ENCODE peak calls at places on chromosome 19, in ten cellular contexts. P, M, K, F, D, A, G, E, I and N are unnamed samples. For H3K4me1, the result is how much of the 10 kb centered on the place peaks cover.

GRCh38 chr19:2049741-2050348 is 1.2 kb downstream of the MKNK2 start:
- DNase-seq in P (peak), M (no peak), K (peak), F (peak), D (peak), A (peak), G (peak), E (peak), I (peak), N (peak)

GRCh38 chr19:44951179-44952159 is 3.7 kb upstream of the CLPTM1 start:
- DNase-seq in P (no peak), M (peak), K (peak), F (peak), D (no peak), A (peak), G (peak), E (peak), I (peak), N (no peak)

GRCh38 chr19:21604351-21604926 is 99.0 kb downstream of the ZNF429 start:
- DNase-seq in P (no peak), M (no peak), K (peak), F (peak), D (no peak), A (no peak), G (no peak), E (peak), I (no peak), N (no peak)

GRCh38 chr19:424546-424945 is 15.6 kb upstream of the C2CD4C start:
- DNase-seq in P (no peak), M (no peak), K (no peak), F (no peak), D (no peak), A (no peak), G (no peak), E (no peak), I (no peak), N (no peak)

GRCh38 chr19:55196803-55197202 is 12.5 kb downstream of the PTPRH start:
- DNase-seq in P (no peak), M (no peak), K (no peak), F (no peak), D (no peak), A (no peak), G (no peak), E (no peak), I (no peak), N (no peak)

GRCh38 chr19:45154064-45154827 is 6.5 kb downstream of the NKPD1 start:
- DNase-seq in P (peak), M (no peak), K (no peak), F (peak), D (no peak), A (no peak), G (no peak), E (no peak), I (peak), N (no peak)

GRCh38 chr19:41226053-41226873 is 7.2 kb downstream of the AXL start:
- DNase-seq in P (peak), M (no peak), K (peak), F (peak), D (peak), A (no peak), G (peak), E (peak), I (peak), N (peak)

GRCh38 chr19:19460258-19460731 is 54.8 kb downstream of the GATAD2A start:
- DNase-seq in P (no peak), M (no peak), K (no peak), F (peak), D (no peak), A (peak), G (peak), E (no peak), I (no peak), N (no peak)

GRCh38 chr19:29040951-29041350 is 172.0 kb downstream of the UQCRFS1 start:
- DNase-seq in P (no peak), M (no peak), K (no peak), F (no peak), D (no peak), A (no peak), G (no peak), E (peak), I (no peak), N (no peak)

GRCh38 chr19:7924241-7924640 is 1.7 kb downstream of the CTXN1 start:
- DNase-seq in P (no peak), M (no peak), K (no peak), F (no peak), D (no peak), A (no peak), G (no peak), E (no peak), I (no peak), N (no peak)

GRCh38 chr19:55283548-55284393 is at the start of gene BRSK1:
- DNase-seq in P (peak), M (peak), K (peak), F (peak), D (no peak), A (peak), G (peak), E (peak), I (no peak), N (peak)

GRCh38 chr19:11540642-11541041 is 2.0 kb downstream of the CNN1 start:
- DNase-seq in P (no peak), M (no peak), K (no peak), F (no peak), D (no peak), A (no peak), G (no peak), E (no peak), I (no peak), N (no peak)

GRCh38 chr19:33064778-33065550 is at the start of gene RHPN2:
- DNase-seq in P (peak), M (peak), K (no peak), F (peak), D (peak), A (no peak), G (peak), E (peak), I (peak), N (peak)

GRCh38 chr19:18683955-18684641 is 618 bp downstream of the CRTC1 start:
- DNase-seq in P (no peak), M (no peak), K (no peak), F (no peak), D (no peak), A (no peak), G (no peak), E (no peak), I (no peak), N (no peak)

GRCh38 chr19:50362656-50363424 is 2.6 kb downstream of the NAPSA start:
- DNase-seq in P (peak), M (no peak), K (no peak), F (no peak), D (peak), A (no peak), G (no peak), E (no peak), I (no peak), N (no peak)

GRCh38 chr19:33928458-33928950 is 131.8 kb downstream of the KCTD15 start:
- DNase-seq in P (no peak), M (no peak), K (no peak), F (no peak), D (no peak), A (no peak), G (no peak), E (no peak), I (no peak), N (no peak)

GRCh38 chr19:42528354-42529247 is at the start of gene CEACAM1:
- DNase-seq in P (no peak), M (peak), K (peak), F (no peak), D (peak), A (no peak), G (peak), E (no peak), I (no peak), N (peak)

GRCh38 chr19:32421589-32422361 is 16.2 kb downstream of the DPY19L3 start:
- DNase-seq in P (no peak), M (no peak), K (no peak), F (no peak), D (no peak), A (no peak), G (no peak), E (no peak), I (no peak), N (no peak)

GRCh38 chr19:7191946-7192691 is 102.1 kb downstream of the INSR start:
- DNase-seq in P (no peak), M (peak), K (peak), F (no peak), D (no peak), A (peak), G (no peak), E (no peak), I (no peak), N (no peak)

GRCh38 chr19:29680447-29680846 is 15.2 kb downstream of the PLEKHF1 start:
- DNase-seq in P (no peak), M (peak), K (peak), F (no peak), D (peak), A (peak), G (peak), E (no peak), I (no peak), N (peak)

GRCh38 chr19:1935484-1936208 is 5.3 kb upstream of the CSNK1G2 start:
- DNase-seq in P (no peak), M (no peak), K (no peak), F (peak), D (no peak), A (no peak), G (no peak), E (no peak), I (no peak), N (no peak)

GRCh38 chr19:19866599-19867248 is 1.0 kb downstream of the ZNF253 start:
- DNase-seq in P (no peak), M (peak), K (no peak), F (no peak), D (peak), A (peak), G (peak), E (peak), I (no peak), N (peak)

GRCh38 chr19:56398809-56399208 is 5.3 kb upstream of the ZNF583 start:
- DNase-seq in P (no peak), M (no peak), K (no peak), F (no peak), D (no peak), A (no peak), G (no peak), E (no peak), I (no peak), N (no peak)

GRCh38 chr19:56393119-56394012 is at the start of gene ZNF582:
- DNase-seq in P (peak), M (peak), K (peak), F (peak), D (peak), A (peak), G (peak), E (peak), I (peak), N (peak)
- H3K4me1 ChIP-seq in P (under half), M (under half), K (under half), F (under half), D (under half), A (under half), G (under half), E (under half), I (under half), N (under half)

DNA sequence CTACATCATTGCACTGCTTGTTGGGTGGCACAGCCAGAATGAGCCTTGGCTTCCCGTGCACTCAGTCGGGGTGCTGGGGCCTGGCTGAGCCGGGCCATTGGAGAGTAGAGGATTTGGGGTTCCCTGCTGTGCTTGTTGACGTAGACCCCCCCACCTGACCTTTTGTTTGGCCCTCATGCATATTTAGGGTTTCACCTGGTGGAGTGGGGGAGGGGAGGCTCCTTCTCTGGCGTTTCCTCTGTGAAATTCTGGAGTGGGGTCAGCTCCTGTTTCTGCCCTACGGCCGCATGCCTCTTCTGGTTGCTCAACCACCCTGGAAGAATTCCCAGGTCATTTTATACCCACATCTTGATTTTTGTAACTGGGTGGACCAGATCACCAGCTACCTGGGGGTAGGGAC is 82.8 kb downstream of the SIPA1L3 start:
- DNase-seq in P (no peak), M (no peak), K (no peak), F (no peak), D (peak), A (no peak), G (no peak), E (peak), I (no peak), N (no peak)
- H3K4me1 ChIP-seq in P (under half), M (under half), K (under half), F (under half), D (under half), A (under half), G (under half), E (half or more), I (under half), N (under half)

GRCh38 chr19:13103585-13103923 is 896 bp upstream of the LYL1 start:
- DNase-seq in P (no peak), M (no peak), K (no peak), F (no peak), D (no peak), A (no peak), G (no peak), E (no peak), I (no peak), N (no peak)

GRCh38 chr19:13101590-13102415 is 855 bp downstream of the LYL1 start:
- DNase-seq in P (no peak), M (no peak), K (no peak), F (no peak), D (no peak), A (no peak), G (no peak), E (no peak), I (no peak), N (no peak)

GRCh38 chr19:13100871-13101589 is 1.6 kb downstream of the LYL1 start:
- DNase-seq in P (no peak), M (no peak), K (no peak), F (no peak), D (no peak), A (no peak), G (no peak), E (no peak), I (no peak), N (peak)

GRCh38 chr19:13102666-13103584 is at the start of gene LYL1:
- DNase-seq in P (peak), M (no peak), K (no peak), F (no peak), D (peak), A (no peak), G (peak), E (peak), I (no peak), N (peak)

GRCh38 chr19:13102416-13102665 is 317 bp downstream of the LYL1 start:
- DNase-seq in P (no peak), M (no peak), K (no peak), F (no peak), D (no peak), A (no peak), G (no peak), E (no peak), I (no peak), N (no peak)
- H3K4me1 ChIP-seq in P (under half), M (half or more), K (half or more), F (under half), D (half or more), A (half or more), G (under half), E (under half), I (under half), N (under half)

DNA sequence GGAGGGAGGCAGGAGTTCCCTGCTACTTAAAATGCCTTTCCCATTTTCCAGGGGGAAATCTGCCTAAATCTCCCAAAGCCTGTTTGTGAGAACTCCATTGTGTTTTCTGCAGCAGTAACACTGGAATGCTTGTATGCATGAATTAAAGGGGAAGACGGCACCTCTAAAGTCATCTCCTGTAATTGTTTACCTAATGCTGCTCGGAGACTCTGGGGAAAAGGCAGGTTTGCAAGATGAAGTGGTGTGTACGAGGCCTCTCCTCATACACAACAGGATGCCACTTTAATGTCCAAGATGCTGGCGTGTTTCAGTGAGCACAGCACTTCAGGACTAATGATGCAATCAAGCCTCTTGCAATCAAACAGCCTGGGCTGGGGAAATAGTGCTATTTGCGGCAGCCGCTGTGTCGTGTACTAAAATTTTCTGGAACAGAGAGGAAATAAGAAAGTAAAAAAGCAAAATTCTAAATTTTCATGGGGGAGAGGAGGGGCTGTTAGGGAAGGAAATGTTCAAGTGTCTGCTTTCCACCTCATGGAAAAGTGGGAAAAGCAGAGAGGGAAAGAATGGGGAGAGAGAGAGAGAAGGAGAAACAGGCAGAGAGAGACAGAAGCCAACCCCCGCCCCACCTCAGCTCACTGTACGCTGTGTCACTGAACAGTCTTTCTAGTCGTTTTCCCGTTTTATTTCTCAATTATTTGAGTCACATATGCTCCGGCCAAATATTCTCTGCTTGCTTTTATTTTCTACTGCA is 32.9 kb downstream of the TSHZ3 start:
- DNase-seq in P (no peak), M (no peak), K (no peak), F (peak), D (no peak), A (no peak), G (peak), E (peak), I (no peak), N (no peak)
- H3K4me1 ChIP-seq in P (under half), M (under half), K (under half), F (under half), D (under half), A (under half), G (under half), E (half or more), I (under half), N (under half)

GRCh38 chr19:46717034-46717715 is at the start of gene PRKD2:
- DNase-seq in P (peak), M (peak), K (peak), F (peak), D (peak), A (peak), G (peak), E (peak), I (peak), N (peak)

GRCh38 chr19:46718934-46719551 is 2.1 kb upstream of the PRKD2 start:
- DNase-seq in P (no peak), M (no peak), K (no peak), F (no peak), D (no peak), A (no peak), G (peak), E (no peak), I (no peak), N (no peak)

GRCh38 chr19:46719629-46720515 is 3.0 kb upstream of the PRKD2 start:
- DNase-seq in P (no peak), M (no peak), K (no peak), F (no peak), D (no peak), A (no peak), G (no peak), E (no peak), I (no peak), N (no peak)

GRCh38 chr19:46717716-46718143 is 816 bp upstream of the PRKD2 start:
- DNase-seq in P (no peak), M (no peak), K (no peak), F (no peak), D (no peak), A (peak), G (no peak), E (no peak), I (no peak), N (no peak)

DNA sequence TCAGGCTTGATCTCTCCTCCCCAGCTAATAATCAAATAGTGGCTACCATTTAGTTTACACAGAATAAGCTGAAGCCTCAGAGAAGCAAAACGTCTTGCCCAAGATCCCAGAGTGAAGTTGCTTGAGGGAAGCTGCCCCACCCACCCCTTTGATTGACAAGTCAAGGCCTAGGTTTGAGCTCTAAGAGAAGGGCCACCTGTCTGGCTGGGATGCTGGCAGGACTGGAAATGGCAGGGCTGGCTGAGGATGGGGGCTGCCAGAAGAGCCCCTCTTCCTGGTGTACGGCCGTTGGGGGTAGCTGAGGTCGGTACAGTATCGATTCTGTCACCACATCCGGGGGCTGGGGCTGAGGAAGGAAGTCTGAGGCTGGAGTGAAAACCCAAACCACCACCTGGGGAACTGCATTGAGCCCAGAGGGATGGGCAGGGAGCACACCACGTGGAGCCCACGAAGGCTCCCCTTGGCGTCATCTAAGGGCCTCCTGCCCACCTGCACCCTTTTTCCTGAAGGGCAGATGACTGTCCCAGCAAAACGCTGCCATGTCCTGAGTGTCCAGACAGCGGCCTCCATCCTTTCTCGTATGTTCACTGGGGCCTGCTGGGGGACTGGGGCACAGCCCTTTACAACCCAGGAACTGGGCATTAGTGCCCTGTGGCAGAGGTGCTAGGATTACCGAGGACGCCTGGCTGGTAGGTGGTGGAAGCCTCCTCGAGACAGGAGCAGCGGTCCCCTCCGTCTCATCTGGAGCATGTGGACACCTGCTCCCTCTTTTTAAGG is 1.4 kb upstream of the PRKD2 start:
- DNase-seq in P (no peak), M (peak), K (peak), F (no peak), D (no peak), A (peak), G (peak), E (peak), I (no peak), N (peak)
- H3K4me1 ChIP-seq in P (under half), M (under half), K (half or more), F (under half), D (under half), A (under half), G (under half), E (under half), I (under half), N (under half)

GRCh38 chr19:48516536-48516935 is 4.9 kb upstream of the LMTK3 start:
- DNase-seq in P (no peak), M (no peak), K (no peak), F (no peak), D (no peak), A (no peak), G (no peak), E (peak), I (no peak), N (no peak)

GRCh38 chr19:48520134-48520533 is 8.5 kb upstream of the LMTK3 start:
- DNase-seq in P (no peak), M (no peak), K (no peak), F (no peak), D (no peak), A (no peak), G (no peak), E (no peak), I (no peak), N (no peak)

GRCh38 chr19:48513289-48514122 is 1.9 kb upstream of the LMTK3 start:
- DNase-seq in P (peak), M (peak), K (peak), F (peak), D (peak), A (peak), G (peak), E (peak), I (no peak), N (peak)

GRCh38 chr19:48514123-48514458 is 2.5 kb upstream of the LMTK3 start:
- DNase-seq in P (no peak), M (no peak), K (no peak), F (no peak), D (no peak), A (no peak), G (no peak), E (no peak), I (no peak), N (no peak)

DNA sequence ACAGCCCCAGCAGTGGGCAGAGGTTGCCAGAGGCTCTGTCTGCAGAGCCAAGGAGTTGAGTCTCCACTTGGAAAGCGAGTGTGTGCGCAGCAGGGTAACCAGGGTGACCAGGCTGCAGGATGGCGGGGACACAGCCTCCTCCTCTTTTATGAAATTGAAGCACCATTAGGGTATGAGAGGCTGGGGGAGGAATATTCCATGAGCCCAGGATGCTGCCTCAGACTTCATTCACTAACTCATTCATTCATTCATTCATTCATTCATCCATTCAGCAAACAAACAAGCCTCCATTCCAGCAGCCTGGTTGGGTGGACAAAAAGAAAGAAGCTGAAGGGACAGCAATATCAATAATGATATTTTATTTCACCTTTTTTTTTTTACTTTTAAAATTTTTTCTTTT is 6.6 kb upstream of the LMTK3 start:
- DNase-seq in P (no peak), M (no peak), K (no peak), F (no peak), D (no peak), A (no peak), G (no peak), E (no peak), I (no peak), N (no peak)
- H3K4me1 ChIP-seq in P (under half), M (under half), K (under half), F (under half), D (under half), A (under half), G (under half), E (under half), I (under half), N (under half)